ENCODE peak calls at places on chromosomes 13 and 19, in six cellular contexts. One of them, this sample, is unnamed. For H3K36me3, the result is how much of the 10 kb centered on the place peaks cover.

GRCh38 chr13:58165617-58166016 is 534.1 kb downstream of the PCDH17 start:
- DNase-seq in PC-3: no peak
- DNase-seq in psoas muscle: no peak
- DNase-seq in adipocyte: no peak
- DNase-seq in GM23338: no peak
- DNase-seq in fibroblast of lung: no peak
- DNase-seq in this sample: no peak

GRCh38 chr13:99863789-99864626 is 107.6 kb downstream of the ZIC5 start:
- DNase-seq in adipocyte: no peak
- DNase-seq in fibroblast of lung: no peak
- DNase-seq in PC-3: no peak
- DNase-seq in psoas muscle: no peak
- DNase-seq in GM23338: no peak
- DNase-seq in this sample: no peak

GRCh38 chr19:40422428-40423226 is 3.2 kb downstream of the SERTAD1 start:
- DNase-seq in GM23338: no peak
- DNase-seq in psoas muscle: no peak
- DNase-seq in fibroblast of lung: no peak
- DNase-seq in adipocyte: no peak
- DNase-seq in PC-3: no peak
- DNase-seq in this sample: no peak

GRCh38 chr19:5960005-5961001 is 17.6 kb downstream of the RANBP3 start:
- DNase-seq in psoas muscle: no peak
- DNase-seq in PC-3: no peak
- DNase-seq in fibroblast of lung: no peak
- DNase-seq in adipocyte: no peak
- DNase-seq in GM23338: no peak
- DNase-seq in this sample: no peak

GRCh38 chr13:112140366-112140765 is 73.4 kb downstream of the SOX1 start:
- DNase-seq in GM23338: no peak
- DNase-seq in psoas muscle: no peak
- DNase-seq in fibroblast of lung: no peak
- DNase-seq in adipocyte: no peak
- DNase-seq in PC-3: no peak
- DNase-seq in this sample: no peak

GRCh38 chr19:5700455-5701092 is 10.5 kb downstream of the RPL36 start:
- DNase-seq in GM23338: peak
- DNase-seq in fibroblast of lung: no peak
- DNase-seq in adipocyte: no peak
- DNase-seq in PC-3: no peak
- DNase-seq in psoas muscle: no peak
- DNase-seq in this sample: no peak

GRCh38 chr13:78881746-78882145 is 222.8 kb upstream of the OBI1 start:
- DNase-seq in GM23338: no peak
- DNase-seq in fibroblast of lung: no peak
- DNase-seq in PC-3: no peak
- DNase-seq in adipocyte: no peak
- DNase-seq in psoas muscle: no peak
- DNase-seq in this sample: no peak

GRCh38 chr13:101115762-101116161 is 300.5 kb downstream of the NALCN start:
- DNase-seq in psoas muscle: no peak
- DNase-seq in fibroblast of lung: peak
- DNase-seq in PC-3: peak
- DNase-seq in adipocyte: peak
- DNase-seq in GM23338: peak
- DNase-seq in this sample: peak

GRCh38 chr13:109628251-109628699 is 158.1 kb downstream of the IRS2 start:
- DNase-seq in GM23338: no peak
- DNase-seq in psoas muscle: no peak
- DNase-seq in PC-3: peak
- DNase-seq in adipocyte: peak
- DNase-seq in fibroblast of lung: peak
- DNase-seq in this sample: peak

GRCh38 chr19:55684946-55685681 is 10.1 kb downstream of the EPN1 start:
- DNase-seq in GM23338: no peak
- DNase-seq in adipocyte: no peak
- DNase-seq in fibroblast of lung: no peak
- DNase-seq in psoas muscle: peak
- DNase-seq in PC-3: no peak
- DNase-seq in this sample: no peak
- H3K36me3 ChIP-seq in GM23338: under half
- H3K36me3 ChIP-seq in adipocyte: half or more
- H3K36me3 ChIP-seq in fibroblast of lung: under half
- H3K36me3 ChIP-seq in psoas muscle: under half
- H3K36me3 ChIP-seq in PC-3: half or more
- H3K36me3 ChIP-seq in this sample: under half

DNA sequence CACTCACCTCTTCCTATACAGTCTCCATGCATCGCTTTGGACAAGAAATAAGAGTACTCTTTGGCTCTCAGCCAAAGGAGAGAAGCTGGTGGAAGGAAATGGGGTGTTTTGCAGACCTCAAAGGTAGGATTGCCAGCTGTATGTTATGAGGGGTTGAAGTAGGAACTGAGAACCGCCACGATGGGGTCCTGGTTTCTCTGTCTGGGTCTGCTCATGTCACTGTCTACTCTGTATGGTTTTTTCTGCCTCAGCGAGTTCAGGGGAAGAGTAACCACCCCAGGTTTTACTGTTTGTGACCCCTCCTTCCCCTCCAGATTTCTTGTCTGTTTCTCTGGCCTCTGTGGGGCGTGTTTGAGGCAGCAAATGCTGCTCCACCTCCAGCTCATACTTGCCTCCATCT is 4.1 kb downstream of the ZNF805 start:
- DNase-seq in fibroblast of lung: no peak
- DNase-seq in psoas muscle: no peak
- DNase-seq in adipocyte: no peak
- DNase-seq in GM23338: no peak
- DNase-seq in PC-3: no peak
- DNase-seq in this sample: no peak
- H3K36me3 ChIP-seq in fibroblast of lung: under half
- H3K36me3 ChIP-seq in psoas muscle: under half
- H3K36me3 ChIP-seq in adipocyte: half or more
- H3K36me3 ChIP-seq in GM23338: under half
- H3K36me3 ChIP-seq in PC-3: under half
- H3K36me3 ChIP-seq in this sample: under half

DNA sequence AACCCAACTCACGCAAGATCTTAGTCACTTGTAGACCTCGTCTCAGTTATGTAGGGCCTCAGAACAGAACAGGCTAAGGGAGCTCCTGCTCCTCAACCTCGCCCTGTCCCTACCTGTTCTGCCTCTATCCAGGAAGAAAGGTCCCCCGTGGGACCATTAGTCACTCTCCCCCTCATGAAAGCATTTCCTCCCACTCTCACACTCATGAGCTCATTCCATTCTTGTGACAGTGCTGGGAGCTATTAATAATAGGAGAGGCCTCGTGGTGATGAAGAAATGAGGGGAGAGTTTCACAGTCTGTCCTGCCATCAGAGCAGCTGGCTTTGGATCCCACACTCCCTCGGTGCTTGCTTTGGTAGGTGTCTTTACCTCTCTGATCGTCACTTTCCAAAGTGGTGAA is 10.2 kb downstream of the PPP2R1A start:
- DNase-seq in PC-3: peak
- DNase-seq in adipocyte: peak
- DNase-seq in GM23338: no peak
- DNase-seq in fibroblast of lung: peak
- DNase-seq in psoas muscle: peak
- DNase-seq in this sample: peak
- H3K36me3 ChIP-seq in PC-3: half or more
- H3K36me3 ChIP-seq in adipocyte: half or more
- H3K36me3 ChIP-seq in GM23338: under half
- H3K36me3 ChIP-seq in fibroblast of lung: under half
- H3K36me3 ChIP-seq in psoas muscle: under half
- H3K36me3 ChIP-seq in this sample: under half

GRCh38 chr13:47120284-47120683 is 223.4 kb upstream of the HTR2A start:
- DNase-seq in psoas muscle: no peak
- DNase-seq in fibroblast of lung: no peak
- DNase-seq in GM23338: no peak
- DNase-seq in PC-3: no peak
- DNase-seq in adipocyte: no peak
- DNase-seq in this sample: no peak
- H3K36me3 ChIP-seq in psoas muscle: under half
- H3K36me3 ChIP-seq in fibroblast of lung: under half
- H3K36me3 ChIP-seq in GM23338: under half
- H3K36me3 ChIP-seq in PC-3: under half
- H3K36me3 ChIP-seq in adipocyte: under half
- H3K36me3 ChIP-seq in this sample: under half

GRCh38 chr19:38795549-38795948 is 6.5 kb downstream of the LGALS7B start:
- DNase-seq in psoas muscle: no peak
- DNase-seq in GM23338: no peak
- DNase-seq in adipocyte: no peak
- DNase-seq in PC-3: no peak
- DNase-seq in fibroblast of lung: no peak
- DNase-seq in this sample: no peak

GRCh38 chr19:38793671-38794070 is 4.7 kb downstream of the LGALS7B start:
- DNase-seq in GM23338: no peak
- DNase-seq in fibroblast of lung: no peak
- DNase-seq in PC-3: no peak
- DNase-seq in adipocyte: no peak
- DNase-seq in psoas muscle: peak
- DNase-seq in this sample: no peak

GRCh38 chr19:38796154-38796553 is 7.2 kb downstream of the LGALS7B start:
- DNase-seq in PC-3: no peak
- DNase-seq in adipocyte: no peak
- DNase-seq in GM23338: no peak
- DNase-seq in psoas muscle: no peak
- DNase-seq in fibroblast of lung: no peak
- DNase-seq in this sample: no peak

GRCh38 chr19:38793186-38793585 is 4.2 kb downstream of the LGALS7B start:
- DNase-seq in PC-3: peak
- DNase-seq in fibroblast of lung: peak
- DNase-seq in psoas muscle: no peak
- DNase-seq in adipocyte: peak
- DNase-seq in GM23338: no peak
- DNase-seq in this sample: peak

DNA sequence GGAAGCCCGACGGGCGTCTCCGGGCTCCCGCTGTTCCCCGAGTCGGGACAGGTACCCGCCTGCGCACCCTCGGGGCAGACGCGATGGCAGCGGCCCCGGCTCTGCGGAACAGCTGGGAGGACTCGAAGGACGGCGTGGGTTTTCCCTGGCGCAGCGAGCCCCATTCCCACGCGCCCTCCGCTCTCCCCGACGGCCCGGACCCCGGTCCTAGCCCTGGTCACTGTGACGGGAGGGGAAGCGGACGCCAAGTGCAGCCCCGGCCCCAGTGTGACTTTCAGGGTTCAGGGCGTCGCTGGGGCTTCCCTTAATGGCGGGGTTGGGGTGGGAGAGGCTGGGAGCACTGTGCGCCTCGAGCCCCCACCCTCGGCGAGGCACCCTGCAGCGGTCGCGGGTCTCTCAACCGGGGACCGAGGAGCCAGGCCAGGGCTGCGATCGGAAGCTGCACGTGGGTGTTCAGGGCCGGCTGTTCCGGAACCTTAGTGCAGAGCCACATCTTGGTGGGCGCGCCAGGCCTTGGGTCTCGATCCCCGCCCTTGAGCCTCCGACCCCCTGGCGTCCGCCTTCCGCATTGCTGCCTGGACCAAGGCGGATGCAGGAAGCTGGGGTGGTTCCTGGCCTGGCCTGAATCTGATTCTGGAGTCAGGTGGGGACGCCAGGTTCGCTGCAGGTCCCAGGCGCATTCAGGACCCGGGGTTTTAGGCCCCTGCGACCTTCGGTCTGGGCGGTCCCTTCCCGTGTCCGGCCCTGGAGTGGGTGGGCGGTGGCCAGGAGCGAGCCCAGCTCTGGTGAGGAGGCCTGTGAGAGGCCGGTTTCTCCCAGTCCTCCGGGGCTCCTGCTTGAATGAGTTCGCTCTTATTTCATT is 3.5 kb downstream of the LGALS7B start:
- DNase-seq in adipocyte: peak
- DNase-seq in PC-3: no peak
- DNase-seq in fibroblast of lung: peak
- DNase-seq in psoas muscle: peak
- DNase-seq in GM23338: peak
- DNase-seq in this sample: no peak
- H3K36me3 ChIP-seq in adipocyte: under half
- H3K36me3 ChIP-seq in PC-3: under half
- H3K36me3 ChIP-seq in fibroblast of lung: under half
- H3K36me3 ChIP-seq in psoas muscle: under half
- H3K36me3 ChIP-seq in GM23338: under half
- H3K36me3 ChIP-seq in this sample: under half

GRCh38 chr19:19500975-19501644 is 14.2 kb downstream of the TSSK6 start:
- DNase-seq in psoas muscle: no peak
- DNase-seq in PC-3: no peak
- DNase-seq in adipocyte: no peak
- DNase-seq in fibroblast of lung: no peak
- DNase-seq in GM23338: peak
- DNase-seq in this sample: no peak
- H3K36me3 ChIP-seq in psoas muscle: under half
- H3K36me3 ChIP-seq in PC-3: under half
- H3K36me3 ChIP-seq in adipocyte: half or more
- H3K36me3 ChIP-seq in fibroblast of lung: under half
- H3K36me3 ChIP-seq in GM23338: under half
- H3K36me3 ChIP-seq in this sample: under half